ENCODE peak calls at places on chromosome 1, in four cellular contexts. Z, Q, B and W are unnamed samples.

GRCh38 chr1:64962447-64962846 is 3.9 kb downstream of the JAK1 start:
- DNase-seq in Z (no peak), B (no peak), Q (no peak), W (no peak)

GRCh38 chr1:157110003-157110402 is 10.4 kb upstream of the ETV3L start:
- DNase-seq in Z (no peak), Q (no peak), B (no peak), W (no peak)

GRCh38 chr1:219660666-219661463 is 48.0 kb upstream of the ZC3H11B start:
- DNase-seq in B (peak; percentile 91), Q (peak; percentile 86), Z (no peak), W (no peak)

GRCh38 chr1:225354906-225355305 is 72.9 kb downstream of the LBR start:
- DNase-seq in Z (no peak), Q (no peak), B (no peak), W (no peak)

GRCh38 chr1:77096496-77097255 is 122.6 kb downstream of the PIGK start:
- DNase-seq in Z (no peak), Q (no peak), B (no peak), W (no peak)

GRCh38 chr1:174040387-174040786 is 18.2 kb upstream of the RC3H1 start:
- DNase-seq in Z (no peak), Q (no peak), B (no peak), W (no peak)

GRCh38 chr1:247077768-247078314 is 770 bp downstream of the ZNF670 start:
- DNase-seq in Z (no peak), Q (no peak), B (no peak), W (no peak)

GRCh38 chr1:31416101-31416736 is 3.2 kb downstream of the SERINC2 start:
- DNase-seq in B (no peak), Q (no peak), Z (no peak), W (no peak)

GRCh38 chr1:160046494-160047115 is 14.8 kb upstream of the PIGM start:
- DNase-seq in Z (no peak), B (peak; percentile 40), Q (peak; percentile 79), W (no peak)

GRCh38 chr1:64663654-64664053 is 81.2 kb upstream of the RAVER2 start:
- DNase-seq in Q (no peak), Z (no peak), B (no peak), W (no peak)

GRCh38 chr1:89087241-89087640 is 22.2 kb upstream of the GBP1 start:
- DNase-seq in Q (no peak), Z (no peak), B (no peak), W (no peak)

GRCh38 chr1:44220001-44220751 is 6.9 kb downstream of the DMAP1 start:
- DNase-seq in Z (no peak), B (no peak), Q (no peak), W (no peak)

GRCh38 chr1:15522551-15522950 is 1.5 kb downstream of the CASP9 start:
- DNase-seq in Q (no peak), B (no peak), Z (no peak), W (no peak)

GRCh38 chr1:2184934-2185333 is 9.6 kb downstream of the FAAP20 start:
- DNase-seq in Z (no peak), Q (no peak), B (no peak), W (no peak)

GRCh38 chr1:208201241-208201640 is 42.9 kb downstream of the PLXNA2 start:
- DNase-seq in Q (no peak), B (no peak), Z (no peak), W (no peak)

GRCh38 chr1:17439250-17440073 is at the start of gene RCC2:
- DNase-seq in Q (peak; percentile 57), B (peak; percentile 72), Z (peak; percentile 46), W (peak; percentile 61)

GRCh38 chr1:232393010-232393833 is 236.7 kb downstream of the SIPA1L2 start:
- DNase-seq in Q (no peak), B (no peak), Z (no peak), W (no peak)

GRCh38 chr1:202564958-202565497 is 145.2 kb downstream of the SYT2 start:
- DNase-seq in B (no peak), Q (no peak), Z (no peak), W (no peak)

GRCh38 chr1:51487628-51488027 is 31.4 kb downstream of the EPS15 start:
- DNase-seq in Z (no peak), B (no peak), Q (no peak), W (no peak)